ENCODE peak calls at places on chromosome 7, in four cellular contexts. L is GM12878, J is K562, C is H1. V is an unnamed sample.

GRCh38 chr7:52959878-52960660 is 75.4 kb upstream of the POM121L12 start:
- DNase-seq in L (no peak), J (no peak), C (no peak), V (no peak)

GRCh38 chr7:140923358-140924006 is 1.2 kb downstream of the BRAF start:
- DNase-seq in L (no peak), J (peak), C (no peak), V (no peak)

GRCh38 chr7:158512042-158512441 is 75.6 kb downstream of the PTPRN2 start:
- DNase-seq in L (no peak), J (no peak), C (no peak), V (no peak)

GRCh38 chr7:234712-235553 is 42.6 kb downstream of the FAM20C start:
- DNase-seq in L (no peak), J (no peak), C (no peak), V (no peak)

GRCh38 chr7:80087051-80087767 is 47.4 kb upstream of the GNAI1 start:
- DNase-seq in L (no peak), J (no peak), C (no peak), V (peak)

GRCh38 chr7:118104812-118105441 is 79.0 kb upstream of the LSM8 start:
- DNase-seq in L (no peak), J (no peak), C (no peak), V (peak)

GRCh38 chr7:18352339-18353255 is 143.0 kb upstream of the HDAC9 start:
- DNase-seq in L (no peak), J (peak), C (peak), V (peak)

GRCh38 chr7:117775826-117776623 is 97.2 kb downstream of the CTTNBP2 start:
- DNase-seq in L (no peak), J (no peak), C (no peak), V (no peak)

GRCh38 chr7:140696679-140697446 is at the start of gene NDUFB2:
- DNase-seq in L (peak), J (peak), C (peak), V (peak)

GRCh38 chr7:47394216-47394615 is 187.7 kb downstream of the TNS3 start:
- DNase-seq in L (no peak), J (no peak), C (no peak), V (no peak)

GRCh38 chr7:142445019-142445686 is 187.3 kb upstream of the PRSS58 start:
- DNase-seq in L (no peak), J (no peak), C (peak), V (peak)

GRCh38 chr7:14197280-14197679 is 207.8 kb upstream of the ETV1 start:
- DNase-seq in L (no peak), J (no peak), C (no peak), V (no peak)

GRCh38 chr7:131183611-131184119 is 144.0 kb upstream of the MKLN1 start:
- DNase-seq in L (no peak), J (no peak), C (no peak), V (no peak)

GRCh38 chr7:118449797-118450196 is 225.3 kb downstream of the ANKRD7 start:
- DNase-seq in L (no peak), J (no peak), C (no peak), V (no peak)

GRCh38 chr7:155300641-155301452 is 3.2 kb downstream of the INSIG1 start:
- DNase-seq in L (no peak), J (no peak), C (no peak), V (no peak)

GRCh38 chr7:111827863-111828504 is 265.7 kb upstream of the IMMP2L start:
- DNase-seq in L (no peak), J (no peak), C (no peak), V (no peak)

GRCh38 chr7:8178353-8178752 is 83.6 kb downstream of the ICA1 start:
- DNase-seq in L (no peak), J (no peak), C (no peak), V (no peak)

GRCh38 chr7:137992042-137992737 is 9.7 kb downstream of the CREB3L2 start:
- DNase-seq in L (no peak), J (peak), C (no peak), V (no peak)

GRCh38 chr7:31100870-31101269 is 48.8 kb downstream of the ADCYAP1R1 start:
- DNase-seq in L (no peak), J (no peak), C (no peak), V (no peak)

GRCh38 chr7:100837099-100837836 is 9.9 kb upstream of the EPHB4 start:
- DNase-seq in L (peak), J (peak), C (peak), V (peak)

GRCh38 chr7:39252916-39253315 is 275.2 kb downstream of the POU6F2 start:
- DNase-seq in L (no peak), J (no peak), C (no peak), V (no peak)

GRCh38 chr7:140674356-140674800 is 1.6 kb downstream of the ADCK2 start:
- DNase-seq in L (no peak), J (no peak), C (no peak), V (no peak)

GRCh38 chr7:143363011-143363937 is 761 bp upstream of the FAM131B start:
- DNase-seq in L (no peak), J (no peak), C (no peak), V (no peak)

GRCh38 chr7:111068618-111069017 is 22.3 kb upstream of the LRRN3 start:
- DNase-seq in L (no peak), J (no peak), C (no peak), V (no peak)

GRCh38 chr7:28688651-28689050 is 269.5 kb downstream of the TRIL start:
- DNase-seq in L (no peak), J (no peak), C (no peak), V (no peak)

DNA sequence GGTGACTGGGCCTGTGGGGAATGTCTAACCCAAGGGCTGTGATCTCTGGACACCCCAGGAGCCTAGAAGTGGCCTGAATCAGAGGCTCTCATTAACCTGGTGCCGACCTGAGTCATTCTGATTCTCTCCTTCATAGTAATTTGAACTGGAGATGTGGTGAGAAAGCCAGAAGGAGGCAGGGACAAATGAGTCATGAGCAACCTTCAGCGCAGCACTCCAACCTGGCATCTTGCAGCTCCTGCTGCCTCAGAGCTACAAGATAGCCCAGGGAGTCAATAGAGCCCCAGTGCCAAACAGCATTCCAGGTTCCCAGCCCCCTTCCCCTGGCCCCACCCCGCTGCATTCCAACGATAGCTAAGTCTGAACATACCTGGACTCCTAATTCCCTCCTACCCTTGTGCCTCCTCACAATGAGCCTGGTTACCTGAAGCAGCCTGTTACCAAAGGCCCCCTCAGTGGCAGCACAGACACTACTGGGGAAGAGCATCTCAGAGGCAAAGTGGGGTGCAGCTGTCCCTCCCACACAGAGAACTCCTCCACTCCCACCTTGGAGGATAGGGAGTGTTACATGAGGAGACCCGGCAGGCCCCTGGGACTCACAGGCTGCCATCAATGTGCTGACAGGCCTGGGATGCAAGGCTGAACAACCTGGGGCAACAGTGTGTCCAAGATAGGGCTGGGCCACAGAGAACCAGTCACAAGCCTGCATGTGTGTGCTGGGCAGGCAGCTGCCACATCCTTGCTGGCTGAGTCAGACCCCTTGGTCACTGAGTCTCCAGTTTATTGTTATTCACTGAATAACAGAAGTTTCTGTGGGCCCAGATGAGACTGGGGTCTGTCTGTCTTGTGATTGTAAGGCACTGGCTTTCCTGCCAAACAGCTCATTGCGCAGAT is 76.8 kb upstream of the LEP start:
- DNase-seq in L (no peak), J (no peak), C (no peak), V (peak)
- TF ChIP-seq EGR1 in L (no peak), J (no peak), C (no peak), V (no peak)

DNA sequence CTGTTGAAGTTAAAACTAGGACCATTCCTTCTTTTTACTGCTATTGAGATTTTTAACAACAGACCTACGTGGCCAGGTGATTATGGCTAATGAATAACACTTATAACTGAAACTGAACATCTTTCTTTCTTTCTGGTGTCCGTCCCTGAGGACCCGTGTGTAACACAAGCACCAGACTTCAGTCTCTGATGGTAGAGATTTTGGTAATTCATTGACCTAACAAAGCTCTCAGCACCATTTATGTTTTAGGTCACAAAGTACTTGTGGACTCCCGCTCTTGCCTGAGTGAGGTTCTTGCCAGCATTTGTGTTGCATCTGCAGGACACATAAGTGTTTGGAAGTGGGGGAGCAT is 40.4 kb upstream of the TMEM229A start:
- DNase-seq in L (no peak), J (no peak), C (no peak), V (no peak)
- TF ChIP-seq EGR1 in L (no peak), J (no peak), C (no peak), V (no peak)

DNA sequence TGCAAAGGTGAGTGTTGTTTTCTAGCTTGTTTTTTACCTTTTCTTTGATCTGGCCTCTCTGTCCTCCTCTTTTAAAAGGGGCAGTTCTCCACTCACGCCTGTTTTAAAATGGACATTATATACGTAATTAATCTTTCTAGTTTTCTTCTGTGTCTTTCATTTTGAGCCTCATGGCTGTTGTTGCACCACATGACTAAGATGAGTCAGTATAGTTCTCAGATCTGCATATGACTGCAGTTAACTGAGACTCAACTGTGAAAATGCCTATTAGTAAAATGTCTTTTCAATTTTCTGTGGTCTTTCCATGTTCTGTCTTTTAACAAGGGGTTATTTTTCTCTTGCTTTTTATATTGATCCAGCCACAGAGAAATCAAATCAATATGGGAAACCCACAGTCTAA is 296.1 kb downstream of the CDK14 start:
- DNase-seq in L (peak), J (no peak), C (no peak), V (no peak)
- TF ChIP-seq EGR1 in L (no peak), J (no peak), C (no peak), V (no peak)

DNA sequence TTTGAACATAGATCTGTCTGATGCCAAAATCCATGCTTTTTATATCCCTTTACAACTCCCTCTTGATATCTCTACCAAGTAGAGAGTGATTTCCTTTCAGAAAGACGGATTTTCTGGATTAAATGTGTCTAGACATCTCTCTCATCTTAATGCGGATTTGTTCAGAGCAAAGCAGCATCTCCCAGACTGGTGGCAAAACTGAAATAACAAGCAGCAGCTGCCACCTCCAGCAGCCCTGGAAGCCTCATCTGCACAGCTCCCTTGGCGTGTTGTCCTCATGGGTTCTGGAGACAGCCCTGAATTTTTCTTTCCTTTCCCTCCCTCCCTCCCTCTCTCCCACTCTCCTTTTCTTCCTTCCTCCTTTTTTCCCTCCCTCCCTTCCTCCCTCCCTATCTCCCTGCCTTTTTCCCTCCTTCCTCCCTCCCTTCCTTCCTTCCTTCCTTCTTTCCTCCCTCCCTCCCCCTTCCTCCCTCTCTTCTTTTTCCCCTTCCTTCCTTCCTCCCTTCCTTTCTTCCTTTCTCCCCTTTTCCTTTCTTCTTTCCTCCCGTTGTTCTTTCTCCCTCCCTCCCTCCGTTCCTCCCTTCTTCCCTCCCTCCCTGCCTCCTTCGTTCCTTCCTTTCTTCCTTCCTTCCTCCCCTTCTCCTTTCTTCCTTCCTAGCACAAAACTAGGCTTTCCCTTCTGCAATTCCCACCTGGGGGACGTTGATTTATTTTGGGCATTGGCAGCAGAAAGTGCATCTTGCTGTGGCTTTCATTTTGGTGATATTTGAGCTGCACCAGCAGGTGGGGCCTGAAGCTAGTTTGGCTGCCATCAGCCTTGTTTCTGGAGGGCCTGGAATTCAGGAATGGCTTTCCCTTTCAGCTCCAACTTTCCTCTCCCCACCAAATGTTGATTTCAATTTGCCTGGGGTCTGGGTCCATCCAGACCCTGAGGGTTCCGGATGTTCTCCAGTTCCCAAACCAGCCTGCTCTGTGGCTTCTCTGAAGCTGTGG is 640.0 kb downstream of the TYW1 start:
- DNase-seq in L (no peak), J (no peak), C (no peak), V (no peak)
- TF ChIP-seq EGR1 in L (no peak), J (no peak), C (no peak), V (no peak)

GRCh38 chr7:37071124-37071523 is 346.8 kb upstream of the AOAH start:
- DNase-seq in L (no peak), J (no peak), C (no peak), V (no peak)

GRCh38 chr7:37081436-37081835 is 357.1 kb upstream of the AOAH start:
- DNase-seq in L (peak), J (no peak), C (no peak), V (no peak)

GRCh38 chr7:37079420-37079819 is 355.1 kb upstream of the AOAH start:
- DNase-seq in L (no peak), J (no peak), C (no peak), V (no peak)

GRCh38 chr7:37074370-37074769 is 350.1 kb upstream of the AOAH start:
- DNase-seq in L (no peak), J (no peak), C (no peak), V (peak)

DNA sequence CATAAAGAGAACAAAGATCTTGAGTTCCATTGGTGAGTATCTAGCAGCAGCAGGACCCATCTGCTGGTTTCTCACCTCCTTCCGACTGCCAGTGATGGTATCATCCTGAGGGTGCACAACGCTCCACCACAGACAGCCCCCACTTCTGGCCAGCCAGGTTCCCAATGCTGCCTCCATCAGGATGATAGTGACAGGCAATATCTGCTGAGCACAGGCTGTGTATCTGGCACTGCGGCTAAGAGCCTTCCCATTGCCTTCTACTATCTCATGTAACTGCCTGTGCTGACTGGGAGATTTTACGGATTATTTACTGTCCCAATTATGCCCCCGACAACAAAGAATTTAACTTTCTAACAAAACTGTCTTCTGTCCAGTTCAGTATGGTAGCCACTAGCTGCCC is 352.4 kb upstream of the AOAH start:
- DNase-seq in L (no peak), J (no peak), C (no peak), V (no peak)
- TF ChIP-seq EGR1 in L (no peak), J (no peak), C (no peak), V (no peak)

DNA sequence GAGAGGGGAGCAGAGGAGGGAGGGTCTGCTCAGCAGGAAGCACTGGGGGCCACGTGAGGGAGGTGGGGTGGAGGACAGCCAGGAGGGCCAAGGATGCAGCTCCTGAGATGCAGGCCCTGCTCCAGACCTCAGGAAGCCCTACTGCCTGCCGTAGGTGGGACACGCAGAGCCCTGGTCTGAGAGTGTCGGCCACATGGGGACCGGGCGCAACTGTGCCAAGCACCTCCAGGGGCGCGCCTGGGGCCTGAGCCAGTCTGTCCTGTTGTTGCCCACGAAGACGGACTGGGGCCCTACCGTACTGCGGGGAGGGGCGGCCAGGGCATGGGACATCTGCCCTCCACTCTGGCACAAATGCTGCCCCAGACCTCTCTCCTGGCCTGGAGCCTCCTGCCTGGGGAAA is 31.6 kb downstream of the YKT6 start:
- DNase-seq in L (no peak), J (no peak), C (no peak), V (no peak)
- TF ChIP-seq EGR1 in L (no peak), J (no peak), C (no peak), V (no peak)

DNA sequence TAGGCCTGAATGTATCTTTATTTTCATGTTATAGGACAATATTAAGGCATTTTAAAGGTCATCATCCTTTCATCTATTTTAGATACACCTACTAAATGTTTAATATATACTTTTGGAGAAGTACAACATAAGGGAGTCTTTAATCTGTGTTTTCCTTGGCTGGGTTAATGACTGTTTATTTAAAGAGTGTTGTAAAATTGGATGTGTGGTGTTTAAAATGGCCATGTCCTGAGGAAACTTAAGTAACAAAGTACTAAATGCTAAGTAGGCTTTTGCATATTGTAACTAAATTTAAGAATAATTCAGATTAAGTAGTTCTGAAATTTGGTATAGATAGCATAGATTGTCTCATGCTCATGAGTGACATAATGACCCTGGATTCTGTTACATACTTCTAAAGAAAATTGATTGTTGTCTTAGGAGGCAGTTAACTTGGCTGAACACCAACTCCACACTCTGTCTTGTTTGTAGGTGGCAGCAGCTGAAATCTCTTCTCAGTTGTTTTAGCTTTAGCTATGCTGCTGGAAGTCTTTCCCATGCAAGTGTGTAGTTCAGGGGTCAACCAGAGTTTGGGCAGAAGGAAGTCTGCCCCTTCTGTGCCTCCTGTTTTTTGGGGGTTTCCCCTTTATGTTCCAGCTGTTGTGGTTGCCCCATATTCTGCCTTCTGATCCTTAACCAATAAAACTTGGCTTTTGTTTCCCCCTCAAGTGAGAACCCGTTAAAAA is 29.2 kb downstream of the DLD start:
- DNase-seq in L (no peak), J (no peak), C (no peak), V (no peak)
- TF ChIP-seq EGR1 in L (no peak), J (no peak), C (no peak), V (no peak)

GRCh38 chr7:114415054-114415997 is 711 bp downstream of the FOXP2 start:
- DNase-seq in L (no peak), J (no peak), C (no peak), V (no peak)
- TF ChIP-seq EGR1 in L (no peak), J (no peak), C (no peak), V (no peak)

V was measured in HCT116.